ENCODE peak calls at places on chromosomes 2 and 18, in ten cellular contexts. One of them, this sample, is unnamed.

GRCh38 chr18:44733069-44733753 is 52.5 kb downstream of the SETBP1 start:
- DNase-seq in Calu3: no peak
- DNase-seq in naive thymus-derived CD4-positive, alpha-beta T cell: no peak
- DNase-seq in DMS153: no peak
- DNase-seq in stimulated activated CD4-positive, alpha-beta T cell treated with anti-CD3 and anti-CD28 coated beads, Interleukin-4, amount 100 ng/mL, for 24 hours: peak; percentile 38
- DNase-seq in ACHN: peak; percentile 66
- DNase-seq in SIG-M5: peak; percentile 69
- DNase-seq in NCI-H524: no peak
- DNase-seq in neural progenitor cell: no peak
- DNase-seq in lung microvascular endothelial cell: no peak
- DNase-seq in this sample: no peak

GRCh38 chr2:236865052-236865451 is 220.6 kb upstream of the COPS8 start:
- DNase-seq in Calu3: no peak
- DNase-seq in naive thymus-derived CD4-positive, alpha-beta T cell: no peak
- DNase-seq in DMS153: no peak
- DNase-seq in stimulated activated CD4-positive, alpha-beta T cell treated with anti-CD3 and anti-CD28 coated beads, Interleukin-4, amount 100 ng/mL, for 24 hours: no peak
- DNase-seq in ACHN: no peak
- DNase-seq in SIG-M5: no peak
- DNase-seq in NCI-H524: no peak
- DNase-seq in neural progenitor cell: no peak
- DNase-seq in lung microvascular endothelial cell: no peak
- DNase-seq in this sample: no peak

GRCh38 chr18:61248589-61248988 is 84.6 kb upstream of the CDH20 start:
- DNase-seq in Calu3: no peak
- DNase-seq in naive thymus-derived CD4-positive, alpha-beta T cell: no peak
- DNase-seq in DMS153: no peak
- DNase-seq in stimulated activated CD4-positive, alpha-beta T cell treated with anti-CD3 and anti-CD28 coated beads, Interleukin-4, amount 100 ng/mL, for 24 hours: no peak
- DNase-seq in ACHN: no peak
- DNase-seq in SIG-M5: no peak
- DNase-seq in NCI-H524: no peak
- DNase-seq in neural progenitor cell: no peak
- DNase-seq in lung microvascular endothelial cell: no peak
- DNase-seq in this sample: no peak

GRCh38 chr2:143246246-143246645 is 117.0 kb downstream of the ARHGAP15 start:
- DNase-seq in Calu3: no peak
- DNase-seq in naive thymus-derived CD4-positive, alpha-beta T cell: no peak
- DNase-seq in DMS153: no peak
- DNase-seq in stimulated activated CD4-positive, alpha-beta T cell treated with anti-CD3 and anti-CD28 coated beads, Interleukin-4, amount 100 ng/mL, for 24 hours: no peak
- DNase-seq in ACHN: no peak
- DNase-seq in SIG-M5: no peak
- DNase-seq in NCI-H524: no peak
- DNase-seq in neural progenitor cell: no peak
- DNase-seq in lung microvascular endothelial cell: no peak
- DNase-seq in this sample: no peak

GRCh38 chr2:231125272-231125671 is 430 bp upstream of the HTR2B start:
- DNase-seq in Calu3: no peak
- DNase-seq in naive thymus-derived CD4-positive, alpha-beta T cell: peak; percentile 4
- DNase-seq in DMS153: no peak
- DNase-seq in stimulated activated CD4-positive, alpha-beta T cell treated with anti-CD3 and anti-CD28 coated beads, Interleukin-4, amount 100 ng/mL, for 24 hours: no peak
- DNase-seq in ACHN: no peak
- DNase-seq in SIG-M5: no peak
- DNase-seq in NCI-H524: no peak
- DNase-seq in neural progenitor cell: no peak
- DNase-seq in lung microvascular endothelial cell: no peak
- DNase-seq in this sample: no peak

GRCh38 chr18:10419420-10420103 is 34.9 kb upstream of the APCDD1 start:
- DNase-seq in Calu3: no peak
- DNase-seq in naive thymus-derived CD4-positive, alpha-beta T cell: no peak
- DNase-seq in DMS153: no peak
- DNase-seq in stimulated activated CD4-positive, alpha-beta T cell treated with anti-CD3 and anti-CD28 coated beads, Interleukin-4, amount 100 ng/mL, for 24 hours: no peak
- DNase-seq in ACHN: no peak
- DNase-seq in SIG-M5: no peak
- DNase-seq in NCI-H524: no peak
- DNase-seq in neural progenitor cell: no peak
- DNase-seq in lung microvascular endothelial cell: no peak
- DNase-seq in this sample: no peak

GRCh38 chr18:38033282-38033681 is 467.7 kb upstream of the CELF4 start:
- DNase-seq in Calu3: no peak
- DNase-seq in naive thymus-derived CD4-positive, alpha-beta T cell: no peak
- DNase-seq in DMS153: no peak
- DNase-seq in stimulated activated CD4-positive, alpha-beta T cell treated with anti-CD3 and anti-CD28 coated beads, Interleukin-4, amount 100 ng/mL, for 24 hours: no peak
- DNase-seq in ACHN: peak; percentile 47
- DNase-seq in SIG-M5: no peak
- DNase-seq in NCI-H524: no peak
- DNase-seq in neural progenitor cell: no peak
- DNase-seq in lung microvascular endothelial cell: no peak
- DNase-seq in this sample: no peak

GRCh38 chr2:231128541-231128940 is 3.7 kb upstream of the HTR2B start:
- DNase-seq in Calu3: no peak
- DNase-seq in naive thymus-derived CD4-positive, alpha-beta T cell: no peak
- DNase-seq in DMS153: no peak
- DNase-seq in stimulated activated CD4-positive, alpha-beta T cell treated with anti-CD3 and anti-CD28 coated beads, Interleukin-4, amount 100 ng/mL, for 24 hours: no peak
- DNase-seq in ACHN: no peak
- DNase-seq in SIG-M5: no peak
- DNase-seq in NCI-H524: no peak
- DNase-seq in neural progenitor cell: no peak
- DNase-seq in lung microvascular endothelial cell: no peak
- DNase-seq in this sample: no peak

GRCh38 chr18:49183921-49184320 is 233.2 kb upstream of the SMAD7 start:
- DNase-seq in Calu3: no peak
- DNase-seq in naive thymus-derived CD4-positive, alpha-beta T cell: no peak
- DNase-seq in DMS153: no peak
- DNase-seq in stimulated activated CD4-positive, alpha-beta T cell treated with anti-CD3 and anti-CD28 coated beads, Interleukin-4, amount 100 ng/mL, for 24 hours: no peak
- DNase-seq in ACHN: no peak
- DNase-seq in SIG-M5: no peak
- DNase-seq in NCI-H524: no peak
- DNase-seq in neural progenitor cell: peak; percentile 36
- DNase-seq in lung microvascular endothelial cell: no peak
- DNase-seq in this sample: no peak

GRCh38 chr2:48719480-48720177 is 35.9 kb downstream of the LHCGR start:
- DNase-seq in Calu3: no peak
- DNase-seq in naive thymus-derived CD4-positive, alpha-beta T cell: no peak
- DNase-seq in DMS153: peak; percentile 47
- DNase-seq in stimulated activated CD4-positive, alpha-beta T cell treated with anti-CD3 and anti-CD28 coated beads, Interleukin-4, amount 100 ng/mL, for 24 hours: no peak
- DNase-seq in ACHN: no peak
- DNase-seq in SIG-M5: no peak
- DNase-seq in NCI-H524: no peak
- DNase-seq in neural progenitor cell: peak; percentile 67
- DNase-seq in lung microvascular endothelial cell: no peak
- DNase-seq in this sample: peak; percentile 28

GRCh38 chr2:144274131-144274530 is 245.8 kb downstream of the ZEB2 start:
- DNase-seq in Calu3: no peak
- DNase-seq in naive thymus-derived CD4-positive, alpha-beta T cell: no peak
- DNase-seq in DMS153: no peak
- DNase-seq in stimulated activated CD4-positive, alpha-beta T cell treated with anti-CD3 and anti-CD28 coated beads, Interleukin-4, amount 100 ng/mL, for 24 hours: no peak
- DNase-seq in ACHN: no peak
- DNase-seq in SIG-M5: no peak
- DNase-seq in NCI-H524: no peak
- DNase-seq in neural progenitor cell: no peak
- DNase-seq in lung microvascular endothelial cell: no peak
- DNase-seq in this sample: no peak

GRCh38 chr18:60508108-60508507 is 135.5 kb upstream of the MC4R start:
- DNase-seq in Calu3: no peak
- DNase-seq in naive thymus-derived CD4-positive, alpha-beta T cell: no peak
- DNase-seq in DMS153: no peak
- DNase-seq in stimulated activated CD4-positive, alpha-beta T cell treated with anti-CD3 and anti-CD28 coated beads, Interleukin-4, amount 100 ng/mL, for 24 hours: no peak
- DNase-seq in ACHN: no peak
- DNase-seq in SIG-M5: no peak
- DNase-seq in NCI-H524: peak; percentile 95
- DNase-seq in neural progenitor cell: no peak
- DNase-seq in lung microvascular endothelial cell: no peak
- DNase-seq in this sample: no peak

GRCh38 chr2:25685030-25685429 is 11.7 kb upstream of the DTNB start:
- DNase-seq in Calu3: no peak
- DNase-seq in naive thymus-derived CD4-positive, alpha-beta T cell: no peak
- DNase-seq in DMS153: no peak
- DNase-seq in stimulated activated CD4-positive, alpha-beta T cell treated with anti-CD3 and anti-CD28 coated beads, Interleukin-4, amount 100 ng/mL, for 24 hours: no peak
- DNase-seq in ACHN: no peak
- DNase-seq in SIG-M5: no peak
- DNase-seq in NCI-H524: peak; percentile 46
- DNase-seq in neural progenitor cell: no peak
- DNase-seq in lung microvascular endothelial cell: no peak
- DNase-seq in this sample: no peak

GRCh38 chr2:215430528-215431187 is 5.2 kb downstream of the FN1 start:
- DNase-seq in Calu3: no peak
- DNase-seq in naive thymus-derived CD4-positive, alpha-beta T cell: no peak
- DNase-seq in DMS153: no peak
- DNase-seq in stimulated activated CD4-positive, alpha-beta T cell treated with anti-CD3 and anti-CD28 coated beads, Interleukin-4, amount 100 ng/mL, for 24 hours: no peak
- DNase-seq in ACHN: peak; percentile 30
- DNase-seq in SIG-M5: no peak
- DNase-seq in NCI-H524: no peak
- DNase-seq in neural progenitor cell: no peak
- DNase-seq in lung microvascular endothelial cell: no peak
- DNase-seq in this sample: no peak

GRCh38 chr18:5588529-5588928 is 44.7 kb upstream of the EPB41L3 start:
- DNase-seq in Calu3: no peak
- DNase-seq in naive thymus-derived CD4-positive, alpha-beta T cell: no peak
- DNase-seq in DMS153: no peak
- DNase-seq in stimulated activated CD4-positive, alpha-beta T cell treated with anti-CD3 and anti-CD28 coated beads, Interleukin-4, amount 100 ng/mL, for 24 hours: no peak
- DNase-seq in ACHN: no peak
- DNase-seq in SIG-M5: no peak
- DNase-seq in NCI-H524: no peak
- DNase-seq in neural progenitor cell: no peak
- DNase-seq in lung microvascular endothelial cell: no peak
- DNase-seq in this sample: peak; percentile 10

GRCh38 chr18:48996901-48997463 is 46.2 kb upstream of the SMAD7 start:
- DNase-seq in Calu3: peak; percentile 43
- DNase-seq in naive thymus-derived CD4-positive, alpha-beta T cell: peak; percentile 84
- DNase-seq in DMS153: peak; percentile 37
- DNase-seq in stimulated activated CD4-positive, alpha-beta T cell treated with anti-CD3 and anti-CD28 coated beads, Interleukin-4, amount 100 ng/mL, for 24 hours: no peak
- DNase-seq in ACHN: peak; percentile 34
- DNase-seq in SIG-M5: no peak
- DNase-seq in NCI-H524: no peak
- DNase-seq in neural progenitor cell: no peak
- DNase-seq in lung microvascular endothelial cell: no peak
- DNase-seq in this sample: peak; percentile 77

GRCh38 chr18:55236150-55236931 is 277.1 kb upstream of the CCDC68 start:
- DNase-seq in Calu3: no peak
- DNase-seq in naive thymus-derived CD4-positive, alpha-beta T cell: no peak
- DNase-seq in DMS153: no peak
- DNase-seq in stimulated activated CD4-positive, alpha-beta T cell treated with anti-CD3 and anti-CD28 coated beads, Interleukin-4, amount 100 ng/mL, for 24 hours: no peak
- DNase-seq in ACHN: no peak
- DNase-seq in SIG-M5: no peak
- DNase-seq in NCI-H524: no peak
- DNase-seq in neural progenitor cell: no peak
- DNase-seq in lung microvascular endothelial cell: no peak
- DNase-seq in this sample: no peak

GRCh38 chr2:96693286-96694200 is 46.3 kb downstream of the LMAN2L start:
- DNase-seq in Calu3: no peak
- DNase-seq in naive thymus-derived CD4-positive, alpha-beta T cell: no peak
- DNase-seq in DMS153: no peak
- DNase-seq in stimulated activated CD4-positive, alpha-beta T cell treated with anti-CD3 and anti-CD28 coated beads, Interleukin-4, amount 100 ng/mL, for 24 hours: no peak
- DNase-seq in ACHN: no peak
- DNase-seq in SIG-M5: no peak
- DNase-seq in NCI-H524: peak; percentile 57
- DNase-seq in neural progenitor cell: no peak
- DNase-seq in lung microvascular endothelial cell: no peak
- DNase-seq in this sample: no peak

GRCh38 chr18:6672909-6673308 is 56.6 kb upstream of the ARHGAP28 start:
- DNase-seq in Calu3: no peak
- DNase-seq in naive thymus-derived CD4-positive, alpha-beta T cell: no peak
- DNase-seq in DMS153: no peak
- DNase-seq in stimulated activated CD4-positive, alpha-beta T cell treated with anti-CD3 and anti-CD28 coated beads, Interleukin-4, amount 100 ng/mL, for 24 hours: no peak
- DNase-seq in ACHN: no peak
- DNase-seq in SIG-M5: no peak
- DNase-seq in NCI-H524: no peak
- DNase-seq in neural progenitor cell: no peak
- DNase-seq in lung microvascular endothelial cell: no peak
- DNase-seq in this sample: no peak

GRCh38 chr2:227472265-227473018 is 486 bp downstream of the AGFG1 start:
- DNase-seq in Calu3: peak; percentile 70
- DNase-seq in naive thymus-derived CD4-positive, alpha-beta T cell: no peak
- DNase-seq in DMS153: no peak
- DNase-seq in stimulated activated CD4-positive, alpha-beta T cell treated with anti-CD3 and anti-CD28 coated beads, Interleukin-4, amount 100 ng/mL, for 24 hours: peak; percentile 54
- DNase-seq in ACHN: peak; percentile 32
- DNase-seq in SIG-M5: no peak
- DNase-seq in NCI-H524: peak; percentile 20
- DNase-seq in neural progenitor cell: peak; percentile 78
- DNase-seq in lung microvascular endothelial cell: peak; percentile 42
- DNase-seq in this sample: peak; percentile 81

GRCh38 chr2:239407112-239407511 is 6.3 kb upstream of the HDAC4 start:
- DNase-seq in Calu3: no peak
- DNase-seq in naive thymus-derived CD4-positive, alpha-beta T cell: no peak
- DNase-seq in DMS153: no peak
- DNase-seq in stimulated activated CD4-positive, alpha-beta T cell treated with anti-CD3 and anti-CD28 coated beads, Interleukin-4, amount 100 ng/mL, for 24 hours: no peak
- DNase-seq in ACHN: no peak
- DNase-seq in SIG-M5: no peak
- DNase-seq in NCI-H524: no peak
- DNase-seq in neural progenitor cell: no peak
- DNase-seq in lung microvascular endothelial cell: no peak
- DNase-seq in this sample: no peak

GRCh38 chr2:47602996-47603395 is 179.9 kb upstream of the MSH6 start:
- DNase-seq in Calu3: no peak
- DNase-seq in naive thymus-derived CD4-positive, alpha-beta T cell: no peak
- DNase-seq in DMS153: no peak
- DNase-seq in stimulated activated CD4-positive, alpha-beta T cell treated with anti-CD3 and anti-CD28 coated beads, Interleukin-4, amount 100 ng/mL, for 24 hours: no peak
- DNase-seq in ACHN: no peak
- DNase-seq in SIG-M5: no peak
- DNase-seq in NCI-H524: no peak
- DNase-seq in neural progenitor cell: no peak
- DNase-seq in lung microvascular endothelial cell: no peak
- DNase-seq in this sample: peak; percentile 36

GRCh38 chr2:17245921-17246320 is 272.3 kb downstream of the RAD51AP2 start:
- DNase-seq in Calu3: no peak
- DNase-seq in naive thymus-derived CD4-positive, alpha-beta T cell: no peak
- DNase-seq in DMS153: no peak
- DNase-seq in stimulated activated CD4-positive, alpha-beta T cell treated with anti-CD3 and anti-CD28 coated beads, Interleukin-4, amount 100 ng/mL, for 24 hours: no peak
- DNase-seq in ACHN: no peak
- DNase-seq in SIG-M5: no peak
- DNase-seq in NCI-H524: peak; percentile 18
- DNase-seq in neural progenitor cell: no peak
- DNase-seq in lung microvascular endothelial cell: no peak
- DNase-seq in this sample: peak; percentile 22

GRCh38 chr2:134838143-134838620 is at the start of gene ACMSD:
- DNase-seq in Calu3: no peak
- DNase-seq in naive thymus-derived CD4-positive, alpha-beta T cell: no peak
- DNase-seq in DMS153: no peak
- DNase-seq in stimulated activated CD4-positive, alpha-beta T cell treated with anti-CD3 and anti-CD28 coated beads, Interleukin-4, amount 100 ng/mL, for 24 hours: no peak
- DNase-seq in ACHN: peak; percentile 72
- DNase-seq in SIG-M5: no peak
- DNase-seq in NCI-H524: no peak
- DNase-seq in neural progenitor cell: no peak
- DNase-seq in lung microvascular endothelial cell: no peak
- DNase-seq in this sample: no peak

GRCh38 chr18:62551972-62552513 is 29.2 kb downstream of the ZCCHC2 start:
- DNase-seq in Calu3: no peak
- DNase-seq in naive thymus-derived CD4-positive, alpha-beta T cell: no peak
- DNase-seq in DMS153: no peak
- DNase-seq in stimulated activated CD4-positive, alpha-beta T cell treated with anti-CD3 and anti-CD28 coated beads, Interleukin-4, amount 100 ng/mL, for 24 hours: no peak
- DNase-seq in ACHN: no peak
- DNase-seq in SIG-M5: no peak
- DNase-seq in NCI-H524: no peak
- DNase-seq in neural progenitor cell: no peak
- DNase-seq in lung microvascular endothelial cell: no peak
- DNase-seq in this sample: no peak

GRCh38 chr2:29921560-29921915 is at the start of gene ALK:
- DNase-seq in Calu3: peak; percentile 75
- DNase-seq in naive thymus-derived CD4-positive, alpha-beta T cell: no peak
- DNase-seq in DMS153: peak; percentile 93
- DNase-seq in stimulated activated CD4-positive, alpha-beta T cell treated with anti-CD3 and anti-CD28 coated beads, Interleukin-4, amount 100 ng/mL, for 24 hours: peak; percentile 57
- DNase-seq in ACHN: peak; percentile 93
- DNase-seq in SIG-M5: no peak
- DNase-seq in NCI-H524: peak; percentile 97
- DNase-seq in neural progenitor cell: peak; percentile 98
- DNase-seq in lung microvascular endothelial cell: peak; percentile 76
- DNase-seq in this sample: peak; percentile 96

GRCh38 chr2:118296663-118297062 is 208.4 kb downstream of the INSIG2 start:
- DNase-seq in Calu3: no peak
- DNase-seq in naive thymus-derived CD4-positive, alpha-beta T cell: no peak
- DNase-seq in DMS153: no peak
- DNase-seq in stimulated activated CD4-positive, alpha-beta T cell treated with anti-CD3 and anti-CD28 coated beads, Interleukin-4, amount 100 ng/mL, for 24 hours: no peak
- DNase-seq in ACHN: no peak
- DNase-seq in SIG-M5: no peak
- DNase-seq in NCI-H524: no peak
- DNase-seq in neural progenitor cell: no peak
- DNase-seq in lung microvascular endothelial cell: no peak
- DNase-seq in this sample: no peak

GRCh38 chr2:162480067-162480466 is 136.1 kb downstream of the GCA start:
- DNase-seq in Calu3: no peak
- DNase-seq in naive thymus-derived CD4-positive, alpha-beta T cell: no peak
- DNase-seq in DMS153: no peak
- DNase-seq in stimulated activated CD4-positive, alpha-beta T cell treated with anti-CD3 and anti-CD28 coated beads, Interleukin-4, amount 100 ng/mL, for 24 hours: no peak
- DNase-seq in ACHN: no peak
- DNase-seq in SIG-M5: no peak
- DNase-seq in NCI-H524: no peak
- DNase-seq in neural progenitor cell: no peak
- DNase-seq in lung microvascular endothelial cell: no peak
- DNase-seq in this sample: no peak